ENCODE peak calls at places on chromosomes 1 and 21, in eight cellular contexts. One of them, this sample, is unnamed.

GRCh38 chr1:18940303-18941020 is 16.0 kb downstream of the IFFO2 start:
- DNase-seq in GM23338: no peak
- DNase-seq in suprapubic skin: no peak
- DNase-seq in GM12891: no peak
- DNase-seq in H1: no peak
- DNase-seq in endothelial cell of umbilical vein: no peak
- DNase-seq in breast epithelium: no peak
- DNase-seq in spleen: no peak
- DNase-seq in this sample: no peak

GRCh38 chr1:59523745-59524450 is 227.0 kb downstream of the FGGY start:
- DNase-seq in H1: no peak
- DNase-seq in GM23338: no peak
- DNase-seq in suprapubic skin: no peak
- DNase-seq in GM12891: no peak
- DNase-seq in breast epithelium: no peak
- DNase-seq in spleen: no peak
- DNase-seq in endothelial cell of umbilical vein: no peak
- DNase-seq in this sample: no peak

GRCh38 chr1:67840449-67840848 is 7.2 kb upstream of the GNG12 start:
- DNase-seq in H1: no peak
- DNase-seq in spleen: no peak
- DNase-seq in endothelial cell of umbilical vein: peak
- DNase-seq in suprapubic skin: no peak
- DNase-seq in GM12891: no peak
- DNase-seq in GM23338: peak
- DNase-seq in breast epithelium: no peak
- DNase-seq in this sample: no peak

GRCh38 chr1:143736562-143736961 is 235.2 kb downstream of the FAM72C start:
- DNase-seq in GM12891: no peak
- DNase-seq in suprapubic skin: no peak
- DNase-seq in H1: no peak
- DNase-seq in spleen: no peak
- DNase-seq in endothelial cell of umbilical vein: no peak
- DNase-seq in breast epithelium: no peak
- DNase-seq in GM23338: no peak
- DNase-seq in this sample: no peak

GRCh38 chr1:118294817-118295486 is 109.9 kb upstream of the SPAG17 start:
- DNase-seq in spleen: no peak
- DNase-seq in endothelial cell of umbilical vein: no peak
- DNase-seq in GM12891: no peak
- DNase-seq in H1: no peak
- DNase-seq in GM23338: no peak
- DNase-seq in suprapubic skin: no peak
- DNase-seq in breast epithelium: no peak
- DNase-seq in this sample: no peak

GRCh38 chr1:227922501-227923352 is 25.0 kb downstream of the WNT9A start:
- DNase-seq in endothelial cell of umbilical vein: no peak
- DNase-seq in H1: no peak
- DNase-seq in suprapubic skin: no peak
- DNase-seq in GM12891: no peak
- DNase-seq in spleen: no peak
- DNase-seq in GM23338: no peak
- DNase-seq in breast epithelium: no peak
- DNase-seq in this sample: no peak

GRCh38 chr21:43971201-43971991 is 40.7 kb upstream of the TRAPPC10 start:
- DNase-seq in endothelial cell of umbilical vein: no peak
- DNase-seq in H1: no peak
- DNase-seq in spleen: no peak
- DNase-seq in GM23338: no peak
- DNase-seq in suprapubic skin: no peak
- DNase-seq in breast epithelium: no peak
- DNase-seq in GM12891: no peak
- DNase-seq in this sample: no peak

GRCh38 chr21:28212056-28212455 is 780.6 kb downstream of the LTN1 start:
- DNase-seq in GM12891: no peak
- DNase-seq in breast epithelium: no peak
- DNase-seq in GM23338: no peak
- DNase-seq in suprapubic skin: no peak
- DNase-seq in H1: no peak
- DNase-seq in endothelial cell of umbilical vein: no peak
- DNase-seq in spleen: no peak
- DNase-seq in this sample: no peak

GRCh38 chr1:181981821-181982220 is 79.7 kb downstream of the ZNF648 start:
- DNase-seq in H1: no peak
- DNase-seq in breast epithelium: no peak
- DNase-seq in GM12891: no peak
- DNase-seq in spleen: no peak
- DNase-seq in endothelial cell of umbilical vein: no peak
- DNase-seq in GM23338: no peak
- DNase-seq in suprapubic skin: no peak
- DNase-seq in this sample: no peak

DNA sequence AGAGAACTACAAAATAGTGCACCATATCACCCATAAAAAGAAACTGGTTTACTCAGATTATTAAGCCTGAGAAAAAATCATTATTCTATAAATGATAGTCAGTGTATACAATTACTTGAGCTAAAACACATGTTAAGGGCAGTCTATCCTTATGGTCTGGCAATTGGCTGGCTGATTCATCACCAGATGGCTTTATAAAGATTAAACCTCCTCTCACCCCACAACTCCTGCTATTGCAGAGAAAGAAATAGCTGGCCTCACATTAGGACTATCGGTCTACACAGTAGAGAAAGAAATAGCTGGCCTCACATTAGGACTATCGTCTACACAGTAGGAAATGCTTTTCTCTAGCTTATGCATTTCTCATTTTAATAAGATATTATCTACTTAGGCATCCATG is 21.2 kb downstream of the CEP170 start:
- DNase-seq in GM12891: no peak
- DNase-seq in spleen: no peak
- DNase-seq in H1: no peak
- DNase-seq in breast epithelium: no peak
- DNase-seq in GM23338: no peak
- DNase-seq in suprapubic skin: no peak
- DNase-seq in endothelial cell of umbilical vein: peak
- DNase-seq in this sample: no peak
- TF ChIP-seq POLR2AphosphoS5 in GM12891: no peak
- TF ChIP-seq POLR2AphosphoS5 in spleen: no peak
- TF ChIP-seq POLR2AphosphoS5 in H1: no peak
- TF ChIP-seq POLR2AphosphoS5 in breast epithelium: no peak
- TF ChIP-seq POLR2AphosphoS5 in GM23338: no peak
- TF ChIP-seq POLR2AphosphoS5 in suprapubic skin: no peak
- TF ChIP-seq POLR2AphosphoS5 in endothelial cell of umbilical vein: no peak
- TF ChIP-seq POLR2AphosphoS5 in this sample: no peak

DNA sequence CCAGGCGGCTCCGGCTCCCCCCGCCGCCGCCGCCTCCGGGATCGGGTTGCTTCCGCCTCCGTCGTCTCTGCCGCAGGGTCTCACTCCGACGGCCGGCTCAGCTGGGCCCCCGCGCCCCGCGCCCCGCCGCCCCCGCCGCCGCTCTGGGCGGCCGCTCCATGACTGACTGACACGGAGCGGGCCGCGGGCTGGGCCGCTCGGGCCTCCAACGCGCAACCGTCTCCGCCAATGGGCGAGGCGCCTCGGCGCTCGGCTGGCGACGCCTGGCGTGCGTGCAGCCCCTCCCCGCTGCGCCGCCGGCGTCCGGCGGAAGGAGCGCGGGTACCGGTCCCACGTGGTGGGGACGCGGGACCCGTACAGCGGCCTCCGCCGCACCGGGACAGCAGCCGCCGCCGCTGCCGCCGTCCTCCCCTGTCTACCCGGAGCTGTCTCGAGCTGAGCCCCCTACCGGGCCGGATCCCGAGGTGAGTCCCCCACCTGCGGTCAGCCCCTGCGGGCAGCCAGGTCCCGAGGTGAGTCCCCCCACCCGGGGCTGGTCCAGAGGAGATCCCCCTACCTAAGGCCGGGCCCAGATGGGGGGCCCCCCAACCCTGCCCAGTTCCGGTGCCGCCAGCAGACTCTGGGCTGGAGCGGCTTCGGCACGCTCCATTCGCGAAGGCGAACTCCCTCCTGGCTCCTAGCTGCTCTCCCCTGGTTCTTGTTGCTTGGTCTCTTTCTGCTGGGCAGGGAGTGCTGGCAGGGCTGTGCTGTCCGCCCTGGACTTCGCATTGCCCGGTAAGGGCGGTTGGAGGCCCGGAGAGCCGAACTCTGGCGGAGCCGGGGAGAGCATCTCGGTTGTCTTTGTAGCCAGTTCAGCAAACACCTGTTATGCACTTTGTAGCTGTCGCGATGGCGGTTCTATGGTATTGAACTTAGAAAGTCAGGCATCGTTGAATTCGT is at the start of the genes TAF5L and URB2:
- DNase-seq in endothelial cell of umbilical vein: peak
- DNase-seq in suprapubic skin: peak
- DNase-seq in spleen: peak
- DNase-seq in H1: peak
- DNase-seq in breast epithelium: peak
- DNase-seq in GM12891: peak
- DNase-seq in GM23338: peak
- DNase-seq in this sample: peak
- TF ChIP-seq POLR2AphosphoS5 in endothelial cell of umbilical vein: peak
- TF ChIP-seq POLR2AphosphoS5 in suprapubic skin: no peak
- TF ChIP-seq POLR2AphosphoS5 in spleen: peak
- TF ChIP-seq POLR2AphosphoS5 in H1: peak
- TF ChIP-seq POLR2AphosphoS5 in breast epithelium: peak
- TF ChIP-seq POLR2AphosphoS5 in GM12891: no peak
- TF ChIP-seq POLR2AphosphoS5 in GM23338: peak
- TF ChIP-seq POLR2AphosphoS5 in this sample: peak

DNA sequence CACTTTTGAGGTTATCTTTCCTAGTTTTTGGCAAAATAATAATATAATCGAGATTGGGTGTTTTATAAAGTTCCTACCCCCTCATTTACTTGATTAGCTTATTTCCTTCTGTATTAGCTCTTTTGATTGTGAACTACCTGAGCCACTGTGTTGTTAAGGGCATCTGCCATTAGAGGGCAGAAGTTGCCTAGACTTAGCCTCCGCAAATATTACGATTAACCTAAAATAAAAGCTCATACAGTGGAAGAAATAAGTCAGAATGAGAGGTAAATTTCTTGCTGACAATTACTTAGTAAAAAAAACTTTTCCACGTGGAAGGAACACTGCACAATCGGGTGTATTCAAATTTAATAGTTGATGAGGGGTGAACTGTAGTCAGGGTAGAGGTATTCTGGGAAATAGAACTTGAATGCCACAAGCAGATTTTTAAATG is 2.3 kb downstream of the H3-3A start:
- DNase-seq in breast epithelium: no peak
- DNase-seq in endothelial cell of umbilical vein: peak
- DNase-seq in H1: no peak
- DNase-seq in GM12891: no peak
- DNase-seq in GM23338: peak
- DNase-seq in suprapubic skin: no peak
- DNase-seq in spleen: no peak
- DNase-seq in this sample: peak
- TF ChIP-seq POLR2AphosphoS5 in breast epithelium: no peak
- TF ChIP-seq POLR2AphosphoS5 in endothelial cell of umbilical vein: no peak
- TF ChIP-seq POLR2AphosphoS5 in H1: no peak
- TF ChIP-seq POLR2AphosphoS5 in GM12891: no peak
- TF ChIP-seq POLR2AphosphoS5 in GM23338: no peak
- TF ChIP-seq POLR2AphosphoS5 in suprapubic skin: no peak
- TF ChIP-seq POLR2AphosphoS5 in spleen: no peak
- TF ChIP-seq POLR2AphosphoS5 in this sample: peak

DNA sequence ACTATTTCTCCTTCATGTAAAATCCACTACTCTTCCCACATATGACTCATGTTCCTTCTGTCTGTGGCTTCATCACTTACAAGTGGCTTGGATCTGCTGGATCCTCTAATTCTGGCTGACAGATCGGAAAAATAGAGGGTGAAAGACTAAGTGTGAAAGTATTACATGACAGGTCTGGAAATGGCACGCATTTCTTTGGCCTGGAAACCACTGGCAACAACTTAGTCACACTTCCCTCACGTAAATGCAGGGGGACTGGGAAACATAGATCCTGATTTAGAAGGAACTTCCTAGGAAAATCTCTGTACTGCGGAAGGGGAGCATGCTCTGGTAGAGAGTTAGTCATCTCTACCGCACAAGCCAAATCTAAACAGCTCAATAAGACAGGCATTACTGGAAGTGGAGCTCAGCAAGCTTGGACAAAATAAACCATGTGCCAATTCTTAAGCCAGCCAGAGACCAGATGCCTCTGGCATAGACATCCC is 305.4 kb upstream of the PTBP2 start:
- DNase-seq in GM23338: no peak
- DNase-seq in endothelial cell of umbilical vein: peak
- DNase-seq in spleen: no peak
- DNase-seq in H1: no peak
- DNase-seq in breast epithelium: no peak
- DNase-seq in suprapubic skin: peak
- DNase-seq in GM12891: no peak
- DNase-seq in this sample: no peak
- TF ChIP-seq POLR2AphosphoS5 in GM23338: no peak
- TF ChIP-seq POLR2AphosphoS5 in endothelial cell of umbilical vein: no peak
- TF ChIP-seq POLR2AphosphoS5 in spleen: no peak
- TF ChIP-seq POLR2AphosphoS5 in H1: no peak
- TF ChIP-seq POLR2AphosphoS5 in breast epithelium: peak
- TF ChIP-seq POLR2AphosphoS5 in suprapubic skin: peak
- TF ChIP-seq POLR2AphosphoS5 in GM12891: no peak
- TF ChIP-seq POLR2AphosphoS5 in this sample: peak

DNA sequence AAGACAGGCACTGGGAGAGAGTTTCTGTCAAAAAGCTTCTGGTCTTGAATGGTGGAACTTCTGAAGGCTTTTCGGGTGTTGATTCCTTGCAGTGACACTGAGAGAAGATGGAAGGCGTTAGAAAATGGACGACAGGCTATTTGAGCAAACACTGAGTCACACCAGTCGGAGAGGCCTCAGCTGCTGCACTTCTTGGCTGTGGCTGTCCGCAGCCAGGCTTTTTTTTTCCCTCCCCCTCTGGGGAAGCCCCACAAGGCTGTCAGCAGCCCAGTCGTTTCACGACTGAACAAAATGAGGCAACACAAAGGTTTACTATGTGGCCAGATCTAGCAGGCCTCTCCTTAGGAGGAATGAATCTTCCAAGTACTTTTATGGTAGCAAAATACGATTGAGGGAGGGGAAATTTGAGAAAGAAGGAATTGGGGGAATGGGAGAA is 25.9 kb downstream of the GPR3 start:
- DNase-seq in H1: no peak
- DNase-seq in GM23338: no peak
- DNase-seq in breast epithelium: peak
- DNase-seq in endothelial cell of umbilical vein: peak
- DNase-seq in spleen: no peak
- DNase-seq in GM12891: no peak
- DNase-seq in suprapubic skin: no peak
- DNase-seq in this sample: peak
- TF ChIP-seq POLR2AphosphoS5 in H1: no peak
- TF ChIP-seq POLR2AphosphoS5 in GM23338: no peak
- TF ChIP-seq POLR2AphosphoS5 in breast epithelium: peak
- TF ChIP-seq POLR2AphosphoS5 in endothelial cell of umbilical vein: no peak
- TF ChIP-seq POLR2AphosphoS5 in spleen: peak
- TF ChIP-seq POLR2AphosphoS5 in GM12891: peak
- TF ChIP-seq POLR2AphosphoS5 in suprapubic skin: peak
- TF ChIP-seq POLR2AphosphoS5 in this sample: peak